ENCODE peak calls at places on chromosomes 13 and 19, in five cellular contexts. One of them, this sample, is unnamed.

GRCh38 chr19:36244066-36244465 is 29.2 kb downstream of the ZNF146 start:
- DNase-seq in foreskin fibroblast: no peak
- DNase-seq in mucosa of descending colon: no peak
- DNase-seq in BJ: no peak
- DNase-seq in T follicular helper cell: no peak
- DNase-seq in this sample: no peak

GRCh38 chr13:40115456-40115855 is 460.0 kb downstream of the COG6 start:
- DNase-seq in foreskin fibroblast: peak
- DNase-seq in mucosa of descending colon: no peak
- DNase-seq in BJ: no peak
- DNase-seq in T follicular helper cell: no peak
- DNase-seq in this sample: no peak

GRCh38 chr13:103388839-103389238 is 322.6 kb upstream of the SLC10A2 start:
- DNase-seq in foreskin fibroblast: no peak
- DNase-seq in mucosa of descending colon: no peak
- DNase-seq in BJ: no peak
- DNase-seq in T follicular helper cell: no peak
- DNase-seq in this sample: no peak

GRCh38 chr13:100315522-100315921 is 226.6 kb downstream of the PCCA start:
- DNase-seq in foreskin fibroblast: no peak
- DNase-seq in mucosa of descending colon: no peak
- DNase-seq in BJ: no peak
- DNase-seq in T follicular helper cell: no peak
- DNase-seq in this sample: no peak

GRCh38 chr13:97224544-97225324 is 2.6 kb downstream of the MBNL2 start:
- DNase-seq in foreskin fibroblast: peak
- DNase-seq in mucosa of descending colon: peak
- DNase-seq in BJ: no peak
- DNase-seq in T follicular helper cell: no peak
- DNase-seq in this sample: peak

GRCh38 chr13:109870281-109871017 is 84.1 kb upstream of the IRS2 start:
- DNase-seq in foreskin fibroblast: no peak
- DNase-seq in mucosa of descending colon: no peak
- DNase-seq in BJ: no peak
- DNase-seq in T follicular helper cell: no peak
- DNase-seq in this sample: no peak

GRCh38 chr19:50377051-50377441 is 789 bp downstream of the NR1H2 start:
- DNase-seq in foreskin fibroblast: no peak
- DNase-seq in mucosa of descending colon: no peak
- DNase-seq in BJ: no peak
- DNase-seq in T follicular helper cell: peak
- DNase-seq in this sample: peak

GRCh38 chr13:26587251-26587650 is 29.8 kb downstream of the WASF3 start:
- DNase-seq in foreskin fibroblast: no peak
- DNase-seq in mucosa of descending colon: no peak
- DNase-seq in BJ: no peak
- DNase-seq in T follicular helper cell: no peak
- DNase-seq in this sample: no peak

GRCh38 chr13:80249906-80250513 is 90.9 kb downstream of the SPRY2 start:
- DNase-seq in foreskin fibroblast: peak
- DNase-seq in mucosa of descending colon: no peak
- DNase-seq in BJ: no peak
- DNase-seq in T follicular helper cell: no peak
- DNase-seq in this sample: no peak

GRCh38 chr13:41465215-41465907 is 8.0 kb downstream of the RGCC start:
- DNase-seq in foreskin fibroblast: peak
- DNase-seq in mucosa of descending colon: peak
- DNase-seq in BJ: peak
- DNase-seq in T follicular helper cell: peak
- DNase-seq in this sample: peak

GRCh38 chr19:8257052-8257443 is 47.9 kb downstream of the CERS4 start:
- DNase-seq in foreskin fibroblast: no peak
- DNase-seq in mucosa of descending colon: no peak
- DNase-seq in BJ: no peak
- DNase-seq in T follicular helper cell: no peak
- DNase-seq in this sample: no peak

GRCh38 chr13:67554746-67555452 is 324.8 kb upstream of the PCDH9 start:
- DNase-seq in foreskin fibroblast: peak
- DNase-seq in mucosa of descending colon: no peak
- DNase-seq in BJ: no peak
- DNase-seq in T follicular helper cell: no peak
- DNase-seq in this sample: no peak

GRCh38 chr13:112225429-112226090 is 150.6 kb upstream of the SPACA7 start:
- DNase-seq in foreskin fibroblast: no peak
- DNase-seq in mucosa of descending colon: no peak
- DNase-seq in BJ: no peak
- DNase-seq in T follicular helper cell: no peak
- DNase-seq in this sample: no peak

GRCh38 chr19:12545267-12545666 is 6.0 kb downstream of the ZNF564 start:
- DNase-seq in foreskin fibroblast: no peak
- DNase-seq in mucosa of descending colon: no peak
- DNase-seq in BJ: no peak
- DNase-seq in T follicular helper cell: no peak
- DNase-seq in this sample: no peak

GRCh38 chr13:95553614-95554385 is 1.3 kb downstream of the CLDN10 start:
- DNase-seq in foreskin fibroblast: no peak
- DNase-seq in mucosa of descending colon: no peak
- DNase-seq in BJ: no peak
- DNase-seq in T follicular helper cell: no peak
- DNase-seq in this sample: no peak

This sample was measured in T-helper 9 cell.